ENCODE peak calls at places on chromosomes 1 and 21, in ten cellular contexts. D, H, N, A, F, P, Y, C, Z and B are unnamed samples.

GRCh38 chr1:22131875-22132486 is 10.9 kb downstream of the WNT4 start:
- DNase-seq in Z (peak), Y (peak), H (peak), A (peak), P (no peak), D (peak), F (peak), C (no peak), N (no peak), B (no peak)

GRCh38 chr1:110477041-110477440 is 26.1 kb downstream of the PROK1 start:
- DNase-seq in H (no peak), Y (no peak), A (no peak), Z (no peak), P (peak), C (no peak), D (no peak), F (no peak), N (no peak), B (no peak)

GRCh38 chr21:37196847-37197246 is 70.3 kb downstream of the VPS26C start:
- DNase-seq in D (no peak), Y (no peak), P (no peak), Z (no peak), H (no peak), A (no peak), F (no peak), C (no peak), N (no peak), B (no peak)

GRCh38 chr1:29236743-29236992 is 346 bp downstream of the PTPRU start:
- DNase-seq in H (no peak), F (no peak), Y (no peak), C (no peak), A (no peak), N (no peak), P (no peak), Z (no peak), D (no peak), B (no peak)

GRCh38 chr1:181516706-181517105 is 33.4 kb downstream of the CACNA1E start:
- DNase-seq in A (no peak), P (no peak), C (no peak), Z (no peak), Y (no peak), D (no peak), H (no peak), N (no peak), F (no peak), B (no peak)

GRCh38 chr1:226656201-226656600 is 82.9 kb downstream of the ITPKB start:
- DNase-seq in A (no peak), C (no peak), F (no peak), H (no peak), D (no peak), Y (no peak), Z (no peak), P (no peak), N (no peak), B (no peak)

GRCh38 chr21:14880922-14881321 is 183.9 kb downstream of the NRIP1 start:
- DNase-seq in P (no peak), A (no peak), C (peak), Y (no peak), F (no peak), N (no peak), Z (no peak), D (no peak), H (no peak), B (no peak)

GRCh38 chr21:44893278-44893556 is 19.7 kb upstream of the PTTG1IP start:
- DNase-seq in Z (no peak), Y (no peak), D (no peak), A (no peak), N (no peak), C (no peak), F (no peak), P (no peak), H (no peak), B (no peak)

GRCh38 chr21:26966978-26967913 is at the start of gene ADAMTS5:
- DNase-seq in Z (peak), Y (no peak), P (peak), N (no peak), D (peak), C (peak), H (no peak), F (no peak), A (no peak), B (peak)

GRCh38 chr1:204523605-204524215 is 7.5 kb downstream of the MDM4 start:
- DNase-seq in N (no peak), F (no peak), Z (no peak), C (no peak), A (no peak), H (no peak), P (no peak), Y (no peak), D (no peak), B (no peak)

GRCh38 chr1:204684551-204685235 is 845 bp downstream of the LRRN2 start:
- DNase-seq in H (no peak), N (peak), F (no peak), A (no peak), D (peak), Y (peak), Z (peak), P (no peak), C (no peak), B (no peak)

GRCh38 chr1:21669287-21670058 is at the start of gene RAP1GAP:
- DNase-seq in P (no peak), N (no peak), F (no peak), Y (peak), A (no peak), D (no peak), H (no peak), Z (peak), C (no peak), B (no peak)

GRCh38 chr1:240099329-240099728 is 7.6 kb downstream of the FMN2 start:
- DNase-seq in P (no peak), H (no peak), N (no peak), Y (no peak), D (no peak), A (no peak), Z (no peak), C (no peak), F (no peak), B (no peak)

GRCh38 chr1:51518730-51519047 is 377 bp downstream of the EPS15 start:
- DNase-seq in Z (peak), H (peak), F (peak), D (no peak), A (no peak), C (no peak), N (no peak), Y (no peak), P (no peak), B (no peak)

GRCh38 chr1:43373034-43373940 is 5.5 kb upstream of the ELOVL1 start:
- DNase-seq in F (no peak), Y (no peak), Z (no peak), D (no peak), N (peak), P (peak), A (no peak), H (no peak), C (peak), B (no peak)

GRCh38 chr1:12422488-12422887 is 192.7 kb downstream of the VPS13D start:
- DNase-seq in Y (no peak), Z (no peak), A (no peak), P (no peak), C (no peak), N (no peak), F (no peak), D (no peak), H (no peak), B (no peak)

GRCh38 chr21:37535672-37536071 is 169.1 kb downstream of the DYRK1A start:
- DNase-seq in A (no peak), Z (no peak), N (no peak), P (no peak), F (no peak), C (no peak), H (no peak), D (no peak), Y (no peak), B (peak)

GRCh38 chr1:12144236-12144635 is 22.6 kb upstream of the TNFRSF1B start:
- DNase-seq in N (no peak), A (no peak), D (no peak), F (no peak), C (no peak), Z (no peak), Y (no peak), P (no peak), H (no peak), B (no peak)

GRCh38 chr1:52857443-52857842 is 14.9 kb downstream of the ZYG11A start:
- DNase-seq in D (no peak), Z (no peak), F (no peak), H (no peak), Y (no peak), N (no peak), A (no peak), P (no peak), C (no peak), B (no peak)

GRCh38 chr1:152185544-152186391 is 26.7 kb upstream of the RPTN start:
- DNase-seq in F (peak), Z (peak), H (no peak), Y (peak), D (no peak), C (no peak), P (peak), A (no peak), N (peak), B (no peak)

GRCh38 chr1:109757936-109758786 is 5.6 kb downstream of the EPS8L3 start:
- DNase-seq in N (no peak), A (no peak), F (no peak), C (no peak), H (no peak), Z (no peak), D (peak), Y (no peak), P (no peak), B (peak)

GRCh38 chr1:241834733-241835377 is 13.1 kb upstream of the EXO1 start:
- DNase-seq in C (no peak), F (no peak), D (no peak), Z (no peak), N (peak), Y (no peak), H (no peak), P (no peak), A (no peak), B (no peak)

GRCh38 chr1:222987616-222988015 is 155.4 kb downstream of the TLR5 start:
- DNase-seq in Y (no peak), D (no peak), F (no peak), P (no peak), Z (no peak), N (no peak), H (no peak), A (no peak), C (no peak), B (no peak)

GRCh38 chr1:241608379-241609033 is 31.7 kb downstream of the CHML start:
- DNase-seq in C (no peak), H (no peak), A (no peak), P (peak), F (no peak), Z (no peak), D (no peak), Y (no peak), N (no peak), B (no peak)

GRCh38 chr1:114002492-114003290 is 23.4 kb downstream of the OLFML3 start:
- DNase-seq in C (no peak), Z (no peak), N (no peak), Y (no peak), D (peak), P (peak), A (no peak), H (no peak), F (no peak), B (no peak)

GRCh38 chr1:153353226-153353947 is 4.3 kb upstream of the S100A9 start:
- DNase-seq in A (no peak), D (no peak), H (no peak), C (no peak), N (no peak), F (no peak), Z (peak), Y (peak), P (no peak), B (no peak)

GRCh38 chr1:189899686-189900495 is 577.8 kb downstream of the BRINP3 start:
- DNase-seq in Z (no peak), A (no peak), H (no peak), P (no peak), N (peak), Y (no peak), C (no peak), F (no peak), D (no peak), B (no peak)

GRCh38 chr1:9822490-9822889 is 1.3 kb downstream of the CLSTN1 start:
- DNase-seq in P (no peak), Y (no peak), F (no peak), C (no peak), Z (no peak), A (no peak), N (no peak), D (no peak), H (no peak), B (no peak)

GRCh38 chr1:243841507-243841906 is 8.5 kb downstream of the AKT3 start:
- DNase-seq in D (no peak), F (no peak), A (no peak), C (peak), H (no peak), Z (no peak), P (peak), Y (no peak), N (no peak), B (no peak)

GRCh38 chr1:40861227-40862003 is 748 bp downstream of the CITED4 start:
- DNase-seq in Z (peak), A (no peak), Y (no peak), P (peak), C (no peak), D (peak), F (no peak), N (no peak), H (no peak), B (no peak)

GRCh38 chr1:70617728-70618127 is 206.7 kb downstream of the CTH start:
- DNase-seq in Y (no peak), D (no peak), A (no peak), P (no peak), C (no peak), N (no peak), H (no peak), Z (no peak), F (no peak), B (no peak)

GRCh38 chr1:7784492-7785071 is 491 bp downstream of the PER3 start:
- DNase-seq in H (no peak), D (no peak), N (no peak), C (no peak), Z (no peak), F (no peak), A (no peak), Y (peak), P (no peak), B (no peak)

GRCh38 chr1:232211149-232211548 is 418.8 kb downstream of the SIPA1L2 start:
- DNase-seq in Z (peak), N (no peak), F (no peak), A (no peak), D (no peak), H (no peak), C (no peak), P (no peak), Y (peak), B (no peak)